ENCODE peak calls at places on chromosomes 16 and 17, in seven cellular contexts. P is spleen, Q is lower leg skin, N is prostate gland, A is uterus, I is adrenal gland, M is HCT116. Y is an unnamed sample.
A peak's percentile ranks its signal among the peaks of the same experiment; 100 is the strongest.

GRCh38 chr16:51888021-51888420 is 658.9 kb downstream of the TOX3 start:
- DNase-seq in P (no peak), Q (no peak), N (no peak), A (no peak), I (no peak), M (no peak), Y (no peak)

GRCh38 chr17:57412520-57413096 is 156.3 kb downstream of the MSI2 start:
- DNase-seq in P (no peak), Q (no peak), N (no peak), A (no peak), I (no peak), M (no peak), Y (no peak)

GRCh38 chr16:86903068-86903467 is 324.7 kb downstream of the FOXL1 start:
- DNase-seq in P (no peak), Q (no peak), N (no peak), A (no peak), I (no peak), M (no peak), Y (no peak)

GRCh38 chr16:81616321-81617020 is 162.6 kb upstream of the PLCG2 start:
- DNase-seq in P (peak; percentile 95), Q (no peak), N (peak; percentile 71), A (peak; percentile 46), I (peak; percentile 80), M (no peak), Y (peak; percentile 86)

GRCh38 chr16:85199069-85199725 is 86.9 kb upstream of the CIBAR2 start:
- DNase-seq in P (no peak), Q (no peak), N (no peak), A (no peak), I (no peak), M (no peak), Y (no peak)

GRCh38 chr17:61583242-61583641 is 7.8 kb downstream of the NACA2 start:
- DNase-seq in P (no peak), Q (no peak), N (no peak), A (no peak), I (no peak), M (peak; percentile 65), Y (no peak)

GRCh38 chr17:79620207-79621038 is 9.6 kb upstream of the RBFOX3 start:
- DNase-seq in P (peak; percentile 56), Q (peak; percentile 58), N (no peak), A (peak; percentile 4), I (peak; percentile 5), M (no peak), Y (peak; percentile 37)

GRCh38 chr17:7862692-7863437 is 5.1 kb downstream of the CYB5D1 start:
- DNase-seq in P (no peak), Q (peak; percentile 81), N (peak; percentile 72), A (peak; percentile 71), I (peak; percentile 48), M (no peak), Y (peak; percentile 74)

GRCh38 chr16:83994087-83994486 is 26.0 kb downstream of the NECAB2 start:
- DNase-seq in P (no peak), Q (no peak), N (no peak), A (no peak), I (no peak), M (peak; percentile 31), Y (no peak)

DNA sequence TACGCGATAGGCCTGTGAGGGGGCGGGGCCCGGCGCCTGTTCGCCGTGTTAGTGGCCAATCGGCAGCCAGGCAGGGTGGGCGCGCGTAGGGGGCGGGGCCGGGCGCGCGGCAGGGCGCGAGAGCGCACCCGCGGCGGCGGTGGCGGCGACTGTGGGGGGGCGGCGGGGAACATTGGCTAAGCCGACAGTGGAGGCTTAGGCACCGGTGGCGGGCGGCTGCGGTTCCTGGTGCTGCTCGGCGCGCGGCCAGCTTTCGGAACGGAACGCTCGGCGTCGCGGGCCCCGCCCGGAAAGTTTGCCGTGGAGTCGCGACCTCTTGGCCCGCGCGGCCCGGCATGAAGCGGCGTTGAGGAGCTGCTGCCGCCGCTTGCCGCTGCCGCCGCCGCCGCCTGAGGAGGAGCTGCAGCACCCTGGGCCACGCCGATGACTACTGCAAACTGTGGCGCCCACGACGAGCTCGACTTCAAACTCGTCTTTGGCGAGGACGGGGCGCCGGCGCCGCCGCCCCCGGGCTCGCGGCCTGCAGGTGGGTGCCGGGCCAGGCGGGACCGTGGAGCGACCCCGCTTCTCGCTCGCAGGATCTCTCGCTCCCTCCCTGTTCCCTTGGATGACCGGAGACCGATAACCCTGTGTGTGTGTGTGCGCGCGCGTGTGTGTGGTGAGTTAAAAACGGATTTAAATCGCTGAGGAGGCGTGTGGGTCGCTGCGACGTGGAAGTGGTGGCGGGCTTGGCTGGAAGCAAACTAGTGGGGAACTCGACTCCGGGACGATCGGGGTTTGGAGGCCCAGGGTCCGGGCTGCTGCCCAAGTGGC is at the start of gene NFATC3:
- DNase-seq in P (peak; percentile 100), Q (peak; percentile 100), N (peak; percentile 98), A (peak; percentile 99), I (peak; percentile 99), M (peak; percentile 86), Y (peak; percentile 99)
- TF ChIP-seq POLR2A in P (no peak), Q (no peak), N (peak; percentile 73), A (peak; percentile 66), I (peak; percentile 52), M (no peak), Y (no peak)

DNA sequence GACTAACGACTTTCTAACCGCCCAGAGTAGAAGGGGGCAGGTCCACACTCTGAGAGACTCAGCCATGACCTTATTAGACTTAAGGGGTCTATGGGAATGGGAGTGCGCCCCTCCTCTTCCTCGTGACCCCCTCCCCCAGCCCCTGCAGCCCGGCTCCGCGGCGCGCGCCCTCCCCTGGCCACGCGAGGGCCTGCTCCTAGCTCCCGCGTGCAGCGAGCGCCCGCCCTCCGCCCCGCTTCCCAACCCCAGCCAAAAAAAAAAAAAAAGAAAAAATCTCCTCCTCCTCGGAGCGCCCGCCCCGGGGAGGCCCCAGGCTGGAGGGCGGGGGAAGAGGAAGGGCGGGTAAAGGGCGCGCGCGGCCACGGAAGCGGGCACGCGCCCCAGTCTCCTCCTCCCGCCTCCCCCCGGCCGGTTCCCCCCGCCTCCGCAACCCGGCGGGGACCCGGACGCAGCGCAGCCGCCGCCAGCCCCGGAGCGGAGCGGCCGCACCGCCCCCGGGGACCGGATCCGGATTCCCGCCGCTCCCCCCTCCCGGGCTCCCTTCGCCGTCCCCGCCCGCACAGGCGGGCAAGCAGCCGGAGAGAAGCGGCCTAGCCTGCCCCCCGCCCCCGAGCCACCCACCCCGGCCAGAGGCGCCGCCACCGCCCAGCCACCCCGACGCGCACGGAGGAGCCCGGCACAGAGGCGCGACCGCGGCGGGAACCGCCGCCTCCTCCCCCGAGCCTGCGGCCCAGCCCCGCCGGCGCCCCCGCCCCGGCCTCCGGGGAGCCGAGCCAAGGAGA is 940 bp downstream of the UBTF start:
- DNase-seq in P (peak; percentile 97), Q (peak; percentile 97), N (peak; percentile 87), A (peak; percentile 85), I (peak; percentile 87), M (peak; percentile 74), Y (peak; percentile 95)
- TF ChIP-seq POLR2A in P (no peak), Q (peak; percentile 59), N (peak; percentile 51), A (peak; percentile 72), I (peak; percentile 62), M (no peak), Y (no peak)

GRCh38 chr16:4938683-4939030 is 1.7 kb upstream of the PPL start:
- DNase-seq in P (no peak), Q (no peak), N (no peak), A (no peak), I (no peak), M (no peak), Y (no peak)

GRCh38 chr16:4936181-4936990 is 562 bp downstream of the PPL start:
- DNase-seq in P (no peak), Q (no peak), N (peak; percentile 40), A (no peak), I (no peak), M (no peak), Y (peak; percentile 78)

GRCh38 chr16:4937782-4938682 is 1.1 kb upstream of the PPL start:
- DNase-seq in P (no peak), Q (no peak), N (peak; percentile 68), A (no peak), I (no peak), M (no peak), Y (no peak)

GRCh38 chr16:4935231-4935855 is 1.6 kb downstream of the PPL start:
- DNase-seq in P (no peak), Q (peak; percentile 99), N (peak; percentile 91), A (peak; percentile 87), I (peak; percentile 89), M (no peak), Y (peak; percentile 96)

DNA sequence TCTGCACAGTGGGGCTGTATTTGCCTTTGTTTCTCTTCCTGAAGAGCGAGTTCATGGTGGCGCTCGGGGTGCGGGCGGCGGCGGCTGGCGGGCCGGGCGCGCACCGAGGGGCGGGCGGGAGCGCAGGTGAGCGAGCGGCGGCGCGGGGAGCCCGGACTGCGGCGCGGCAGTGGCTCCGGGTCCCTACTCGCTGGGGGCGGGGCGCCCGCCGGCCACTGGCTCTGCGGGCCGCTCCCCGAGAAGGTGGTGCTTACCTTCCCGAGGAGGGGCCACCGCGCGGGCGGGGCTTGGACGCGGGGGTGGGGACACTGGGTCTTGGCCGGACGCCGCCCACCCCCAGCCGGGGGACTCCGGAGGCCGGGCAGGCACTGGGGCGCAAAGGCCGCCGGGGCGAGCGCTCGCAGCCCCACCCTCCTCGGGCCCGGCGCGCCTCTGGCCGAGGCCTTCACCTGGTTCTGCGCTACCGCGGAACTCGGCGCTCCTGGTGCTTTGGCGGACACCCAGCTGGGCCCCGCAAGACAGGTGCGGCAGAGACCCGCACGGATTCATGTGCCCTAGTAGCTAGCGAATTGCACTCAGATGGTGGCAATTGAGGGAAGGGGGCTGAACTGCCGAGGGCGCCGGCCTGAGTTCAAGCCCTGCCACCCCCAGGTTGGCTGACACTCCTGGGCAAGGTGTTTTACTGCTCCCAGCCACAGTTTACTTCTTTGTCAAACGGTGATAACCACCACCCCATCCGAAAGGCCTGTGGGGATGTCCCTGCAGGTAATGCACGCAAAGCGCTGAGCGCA is at the start of gene PPL:
- DNase-seq in P (no peak), Q (peak; percentile 95), N (peak; percentile 91), A (peak; percentile 61), I (peak; percentile 81), M (peak; percentile 76), Y (peak; percentile 89)
- TF ChIP-seq POLR2A in P (no peak), Q (no peak), N (peak; percentile 60), A (peak; percentile 54), I (no peak), M (peak; percentile 45), Y (no peak)

GRCh38 chr17:47820023-47820789 is 1.4 kb downstream of the OSBPL7 start:
- DNase-seq in P (no peak), Q (no peak), N (no peak), A (no peak), I (no peak), M (no peak), Y (no peak)

GRCh38 chr17:47823519-47823918 is 1.9 kb upstream of the OSBPL7 start:
- DNase-seq in P (no peak), Q (no peak), N (no peak), A (no peak), I (no peak), M (no peak), Y (no peak)

GRCh38 chr17:47821031-47821423 is 567 bp downstream of the OSBPL7 start:
- DNase-seq in P (no peak), Q (no peak), N (no peak), A (no peak), I (no peak), M (no peak), Y (no peak)

GRCh38 chr17:47822785-47823184 is 1.2 kb upstream of the OSBPL7 start:
- DNase-seq in P (no peak), Q (no peak), N (no peak), A (no peak), I (no peak), M (no peak), Y (no peak)

GRCh38 chr17:47821424-47822379 is at the start of gene OSBPL7:
- DNase-seq in P (peak; percentile 94), Q (peak; percentile 90), N (peak; percentile 61), A (peak; percentile 59), I (peak; percentile 84), M (peak; percentile 63), Y (peak; percentile 88)
- TF ChIP-seq POLR2A in P (no peak), Q (no peak), N (peak; percentile 25), A (no peak), I (no peak), M (peak; percentile 59), Y (peak; percentile 34)

Y was measured in sigmoid colon.